ENCODE peak calls at places on chromosomes 4 and X, in nine cellular contexts. K is Ammon's horn; N is KG1; A is AG20443; Q is renal cortical epithelial cell; H is pons; L is activated CD4-positive, alpha-beta T cell treated with anti-CD3 and anti-CD28 coated beads, Interleukin-2, amount 10 ng/mL, durations not matched to agents 7 days and 5 days; S is endothelial cell; U is activated T-cell treated with anti-CD3 and anti-CD28 coated beads for 4 hours. Y is an unnamed sample.

GRCh38 chr4:85968945-85969830 is 390.7 kb downstream of the MAPK10 start:
- DNase-seq in K (peak), N (peak), A (peak), Q (peak), H (peak), L (no peak), S (no peak), U (no peak), Y (peak)

GRCh38 chr4:70571772-70572171 is 20.3 kb upstream of the AMBN start:
- DNase-seq in K (no peak), N (no peak), A (no peak), Q (no peak), H (no peak), L (no peak), S (no peak), U (no peak), Y (no peak)

GRCh38 chr4:159017323-159018036 is 85.4 kb upstream of the RAPGEF2 start:
- DNase-seq in K (no peak), N (no peak), A (no peak), Q (no peak), H (no peak), L (no peak), S (no peak), U (no peak), Y (no peak)

GRCh38 chr4:152564336-152564735 is 28.4 kb upstream of the FBXW7 start:
- DNase-seq in K (no peak), N (no peak), A (no peak), Q (no peak), H (no peak), L (no peak), S (no peak), U (no peak), Y (no peak)

GRCh38 chrX:13717697-13718483 is 16.5 kb downstream of the TRAPPC2 start:
- DNase-seq in K (peak), N (no peak), A (peak), Q (no peak), H (no peak), L (no peak), S (no peak), U (no peak), Y (no peak)

GRCh38 chrX:118730500-118731247 is 3.3 kb downstream of the IL13RA1 start:
- DNase-seq in K (no peak), N (no peak), A (peak), Q (peak), H (no peak), L (no peak), S (no peak), U (no peak), Y (peak)

GRCh38 chr4:183098080-183098722 is 856 bp upstream of the WWC2 start:
- DNase-seq in K (peak), N (no peak), A (peak), Q (no peak), H (no peak), L (peak), S (peak), U (no peak), Y (peak)

GRCh38 chr4:137510866-137511265 is 21.4 kb downstream of the PCDH18 start:
- DNase-seq in K (peak), N (no peak), A (peak), Q (peak), H (no peak), L (no peak), S (no peak), U (no peak), Y (peak)

Y was measured in HFFc6.